ENCODE peak calls at places on chromosomes 7 and 10, in seven cellular contexts. R, X, E, P, K, F and B are unnamed samples.

GRCh38 chr7:89685287-89685686 is 469.0 kb upstream of the STEAP1 start:
- DNase-seq in R (no peak), P (no peak), E (no peak), F (no peak), K (no peak), X (no peak), B (no peak)

GRCh38 chr10:3469639-3470020 is 297.0 kb upstream of the PITRM1 start:
- DNase-seq in K (no peak), X (no peak), R (no peak), E (no peak), P (no peak), F (no peak), B (no peak)

GRCh38 chr10:80416401-80417098 is 8.2 kb downstream of the PRXL2A start:
- DNase-seq in K (peak; percentile 88), P (no peak), R (no peak), E (no peak), X (no peak), F (no peak), B (no peak)

GRCh38 chr7:79407351-79407750 is 46.1 kb downstream of the MAGI2 start:
- DNase-seq in E (no peak), F (no peak), R (no peak), K (no peak), P (no peak), X (no peak), B (no peak)

GRCh38 chr10:106795619-106796018 is 368.9 kb downstream of the SORCS1 start:
- DNase-seq in R (peak; percentile 44), K (no peak), P (peak; percentile 48), X (peak; percentile 29), F (no peak), E (peak; percentile 74), B (no peak)

GRCh38 chr10:13039761-13040160 is 38.2 kb upstream of the CCDC3 start:
- DNase-seq in P (no peak), F (no peak), E (no peak), R (no peak), K (no peak), X (no peak), B (no peak)

GRCh38 chr7:121519548-121520521 is 123.7 kb upstream of the FAM3C start:
- DNase-seq in F (no peak), P (no peak), R (no peak), K (no peak), E (no peak), X (no peak), B (no peak)

GRCh38 chr10:132520147-132520811 is 17.3 kb upstream of the INPP5A start:
- DNase-seq in K (no peak), R (no peak), P (no peak), X (no peak), F (no peak), E (no peak), B (no peak)

GRCh38 chr10:85193796-85194195 is 865.4 kb downstream of the CCSER2 start:
- DNase-seq in X (no peak), R (no peak), K (no peak), F (no peak), E (no peak), P (no peak), B (no peak)

GRCh38 chr7:8822595-8822994 is 389.2 kb downstream of the NXPH1 start:
- DNase-seq in X (no peak), P (no peak), E (no peak), K (no peak), F (no peak), R (no peak), B (no peak)

GRCh38 chr10:28315140-28315539 is 12.3 kb upstream of the MPP7 start:
- DNase-seq in P (no peak), X (no peak), F (no peak), K (no peak), R (no peak), E (no peak), B (no peak)

GRCh38 chr10:77445562-77445961 is 192.0 kb downstream of the KCNMA1 start:
- DNase-seq in K (no peak), P (no peak), E (no peak), R (no peak), X (no peak), F (no peak), B (no peak)

GRCh38 chr7:147412782-147413186 is 1177.8 kb upstream of the C7orf33 start:
- DNase-seq in P (no peak), F (peak; percentile 45), E (no peak), K (no peak), R (no peak), X (no peak), B (no peak)

GRCh38 chr7:126657137-126657536 is 595.6 kb downstream of the GRM8 start:
- DNase-seq in K (no peak), E (no peak), X (no peak), P (peak; percentile 20), R (no peak), F (no peak), B (no peak)

GRCh38 chr10:99656199-99657064 is 2.9 kb upstream of the ENTPD7 start:
- DNase-seq in P (no peak), E (no peak), K (no peak), R (no peak), X (no peak), F (no peak), B (no peak)

GRCh38 chr10:69262249-69262864 is 15.9 kb upstream of the HK1 start:
- DNase-seq in K (no peak), F (no peak), P (no peak), R (no peak), E (no peak), X (no peak), B (no peak)

GRCh38 chr7:64874114-64874513 is 29.0 kb upstream of the ZNF273 start:
- DNase-seq in E (no peak), X (no peak), R (no peak), K (no peak), P (no peak), F (no peak), B (no peak)

GRCh38 chr10:130023454-130024230 is 59.6 kb upstream of the EBF3 start:
- DNase-seq in E (no peak), X (no peak), R (no peak), P (no peak), F (no peak), K (no peak), B (no peak)

GRCh38 chr10:1201010-1201807 is 145.0 kb downstream of the WDR37 start:
- DNase-seq in P (no peak), F (no peak), K (no peak), X (no peak), R (no peak), E (no peak), B (no peak)

GRCh38 chr7:148912758-148913541 is 28.9 kb upstream of the EZH2 start:
- DNase-seq in E (no peak), F (no peak), K (no peak), R (no peak), X (no peak), P (peak; percentile 57), B (peak; percentile 27)

GRCh38 chr10:90947025-90947960 is 26.4 kb upstream of the ANKRD1 start:
- DNase-seq in E (no peak), F (no peak), X (no peak), K (peak; percentile 52), P (peak; percentile 40), R (no peak), B (no peak)

GRCh38 chr7:145696071-145696470 is 420.5 kb upstream of the CNTNAP2 start:
- DNase-seq in K (no peak), P (no peak), E (no peak), R (no peak), F (no peak), X (no peak), B (no peak)

GRCh38 chr7:145700488-145700887 is 416.1 kb upstream of the CNTNAP2 start:
- DNase-seq in K (no peak), E (no peak), X (no peak), F (no peak), P (no peak), R (no peak), B (no peak)

DNA sequence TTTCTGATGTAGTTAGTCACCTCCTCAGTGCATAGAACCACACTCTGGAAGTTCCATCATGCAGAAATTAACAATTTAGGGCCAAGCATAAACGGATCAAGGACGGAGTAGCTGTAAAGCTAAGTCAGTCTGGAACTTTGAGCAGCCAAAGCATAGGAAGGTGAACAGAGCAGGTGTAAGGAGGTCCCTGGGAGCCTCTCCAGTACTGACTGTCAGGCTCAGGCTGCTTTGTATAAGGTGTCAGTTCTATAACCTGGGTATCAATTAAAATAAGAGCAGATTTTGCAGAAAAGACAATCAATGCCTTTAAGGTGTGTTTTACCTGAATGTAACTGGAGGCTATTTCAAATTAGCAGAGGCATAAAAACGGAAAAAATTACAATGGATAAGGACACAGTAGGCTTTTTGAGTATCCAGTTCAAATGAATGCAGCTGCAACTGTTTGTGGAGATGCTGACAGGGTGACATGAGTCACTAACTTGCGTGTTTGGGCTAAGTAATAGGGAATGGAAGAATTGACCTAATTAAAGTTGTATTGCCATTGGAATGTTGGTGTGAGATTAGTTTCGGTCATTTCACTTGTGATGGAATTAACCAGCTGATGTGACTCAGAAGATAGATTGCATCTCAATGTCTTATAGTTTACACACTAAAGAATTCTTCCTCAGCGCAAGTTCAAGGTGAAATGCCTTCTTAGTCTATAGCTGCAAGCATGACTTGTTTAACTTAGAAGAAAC is 417.9 kb upstream of the CNTNAP2 start:
- DNase-seq in E (no peak), F (no peak), P (no peak), X (no peak), R (peak; percentile 7), K (no peak), B (no peak)
- TF ChIP-seq POLR2AphosphoS5 in E (no peak), F (no peak), P (no peak), X (no peak), R (no peak), K (no peak), B (no peak)

GRCh38 chr7:150322833-150323681 is at the start of the genes ACTR3C and LRRC61:
- DNase-seq in K (no peak), R (peak; percentile 92), F (no peak), E (peak; percentile 91), X (peak; percentile 64), P (no peak), B (no peak)
- TF ChIP-seq EZH2 in K (no peak), R (no peak), F (no peak), E (no peak), X (no peak), P (no peak), B (no peak)

GRCh38 chr10:110226926-110227641 is 19.7 kb downstream of the MXI1 start:
- DNase-seq in R (peak; percentile 71), E (peak; percentile 76), P (no peak), K (no peak), X (no peak), F (no peak), B (peak; percentile 49)
- TF ChIP-seq POLR2AphosphoS5 in R (no peak), E (no peak), P (no peak), K (no peak), X (no peak), F (no peak), B (no peak)

GRCh38 chr7:128912281-128912680 is 1.8 kb upstream of the KCP start:
- DNase-seq in K (no peak), F (no peak), R (no peak), P (no peak), E (no peak), X (no peak), B (no peak)

GRCh38 chr7:128909605-128910568 is 622 bp downstream of the KCP start:
- DNase-seq in F (no peak), E (peak; percentile 74), R (no peak), X (no peak), K (peak; percentile 17), P (no peak), B (no peak)

GRCh38 chr7:128908750-128909385 is 1.6 kb downstream of the KCP start:
- DNase-seq in E (no peak), P (no peak), X (no peak), F (no peak), K (no peak), R (no peak), B (no peak)

GRCh38 chr7:128911441-128912031 is 1.0 kb upstream of the KCP start:
- DNase-seq in R (no peak), P (no peak), F (no peak), K (no peak), X (no peak), E (peak; percentile 77), B (no peak)

GRCh38 chr7:128910569-128910945 is at the start of gene KCP:
- DNase-seq in R (no peak), K (no peak), E (no peak), X (no peak), F (no peak), P (no peak), B (no peak)
- TF ChIP-seq EZH2 in R (no peak), K (no peak), E (no peak), X (peak; percentile 61), F (no peak), P (no peak), B (no peak)